ENCODE peak calls at places on chromosome 9, in ten cellular contexts. L is RKO; B is trophoblast cell; C is stomach; O is dermis blood vessel endothelial cell; R is head of caudate nucleus; H is activated CD4-positive, alpha-beta T cell treated with anti-CD3 and anti-CD28 coated beads, Interleukin-2, amount 50 U/mL, for 1 hour; G is myocyte; N is T1000; U is activated T-cell treated with anti-CD3 and anti-CD28 coated beads, Interleukin-2, amount 50 U/mL, for 1 hour. M is an unnamed sample.
A peak's percentile ranks its signal among the peaks of the same experiment; 100 is the strongest.

GRCh38 chr9:121169094-121169601 is 32.5 kb downstream of the RAB14 start:
- DNase-seq in L (peak; percentile 61), B (no peak), C (no peak), O (peak; percentile 50), R (no peak), H (peak; percentile 11), G (peak; percentile 54), N (no peak), U (no peak), M (no peak)

GRCh38 chr9:1332161-1332560 is 282.0 kb downstream of the DMRT2 start:
- DNase-seq in L (peak; percentile 0), B (no peak), C (no peak), O (no peak), R (no peak), H (no peak), G (no peak), N (no peak), U (no peak), M (no peak)

GRCh38 chr9:128552153-128552743 is at the start of gene SPTAN1:
- DNase-seq in L (peak; percentile 97), B (peak; percentile 64), C (peak; percentile 89), O (peak; percentile 90), R (peak; percentile 86), H (peak; percentile 94), G (peak; percentile 89), N (peak; percentile 85), U (peak; percentile 95), M (peak; percentile 49)

GRCh38 chr9:35659340-35659739 is 1.2 kb downstream of the CCDC107 start:
- DNase-seq in L (peak; percentile 64), B (peak; percentile 28), C (no peak), O (peak; percentile 38), R (no peak), H (no peak), G (peak; percentile 75), N (peak; percentile 26), U (no peak), M (peak; percentile 79)

GRCh38 chr9:128275198-128276007 is at the start of gene GOLGA2:
- DNase-seq in L (peak; percentile 61), B (no peak), C (no peak), O (peak; percentile 70), R (no peak), H (no peak), G (peak; percentile 54), N (peak; percentile 58), U (no peak), M (peak; percentile 50)

GRCh38 chr9:86324308-86324707 is 29.9 kb downstream of the TUT7 start:
- DNase-seq in L (no peak), B (no peak), C (no peak), O (no peak), R (no peak), H (no peak), G (peak; percentile 32), N (no peak), U (no peak), M (no peak)

GRCh38 chr9:130267930-130268329 is 2.4 kb downstream of the HMCN2 start:
- DNase-seq in L (peak; percentile 34), B (peak; percentile 72), C (no peak), O (no peak), R (no peak), H (no peak), G (peak; percentile 40), N (no peak), U (no peak), M (no peak)

GRCh38 chr9:35142037-35142436 is 19.8 kb upstream of the UNC13B start:
- DNase-seq in L (no peak), B (no peak), C (no peak), O (no peak), R (no peak), H (no peak), G (no peak), N (no peak), U (no peak), M (no peak)

GRCh38 chr9:92438900-92439526 is 14.7 kb upstream of the OMD start:
- DNase-seq in L (peak; percentile 55), B (no peak), C (no peak), O (peak; percentile 44), R (no peak), H (no peak), G (peak; percentile 22), N (no peak), U (no peak), M (peak; percentile 24)

GRCh38 chr9:100990605-100991381 is 37.7 kb upstream of the PLPPR1 start:
- DNase-seq in L (no peak), B (no peak), C (no peak), O (no peak), R (no peak), H (no peak), G (no peak), N (no peak), U (no peak), M (no peak)

GRCh38 chr9:121698627-121699270 is 47.3 kb downstream of the DAB2IP start:
- DNase-seq in L (no peak), B (no peak), C (no peak), O (peak; percentile 47), R (no peak), H (no peak), G (no peak), N (no peak), U (no peak), M (no peak)

GRCh38 chr9:14346301-14346721 is 32.4 kb upstream of the NFIB start:
- DNase-seq in L (no peak), B (no peak), C (no peak), O (no peak), R (peak; percentile 36), H (no peak), G (no peak), N (no peak), U (no peak), M (no peak)

GRCh38 chr9:136940526-136941230 is 3.9 kb downstream of the FBXW5 start:
- DNase-seq in L (no peak), B (no peak), C (no peak), O (no peak), R (no peak), H (no peak), G (no peak), N (no peak), U (no peak), M (no peak)

GRCh38 chr9:134058716-134059115 is 9.1 kb downstream of the BRD3 start:
- DNase-seq in L (no peak), B (no peak), C (peak; percentile 24), O (peak; percentile 59), R (no peak), H (no peak), G (no peak), N (no peak), U (no peak), M (no peak)

GRCh38 chr9:131334568-131335105 is 45.1 kb downstream of the PLPP7 start:
- DNase-seq in L (peak; percentile 40), B (peak; percentile 30), C (no peak), O (no peak), R (no peak), H (no peak), G (peak; percentile 89), N (no peak), U (no peak), M (no peak)

GRCh38 chr9:5310851-5311250 is 6.3 kb upstream of the RLN2 start:
- DNase-seq in L (no peak), B (no peak), C (no peak), O (no peak), R (no peak), H (no peak), G (no peak), N (no peak), U (no peak), M (no peak)

GRCh38 chr9:107292811-107293554 is 9.9 kb downstream of the RAD23B start:
- DNase-seq in L (no peak), B (no peak), C (no peak), O (no peak), R (no peak), H (no peak), G (no peak), N (no peak), U (no peak), M (peak; percentile 38)

GRCh38 chr9:6667633-6668280 is 22.2 kb upstream of the GLDC start:
- DNase-seq in L (peak; percentile 53), B (no peak), C (no peak), O (peak; percentile 43), R (no peak), H (no peak), G (peak; percentile 44), N (no peak), U (no peak), M (peak; percentile 54)

GRCh38 chr9:87036482-87036881 is 89.2 kb upstream of the GAS1 start:
- DNase-seq in L (no peak), B (no peak), C (no peak), O (no peak), R (no peak), H (no peak), G (no peak), N (no peak), U (no peak), M (no peak)

GRCh38 chr9:77752566-77752965 is 104.4 kb upstream of the GNA14 start:
- DNase-seq in L (no peak), B (no peak), C (no peak), O (no peak), R (no peak), H (no peak), G (peak; percentile 34), N (no peak), U (no peak), M (peak; percentile 29)

GRCh38 chr9:98226968-98227367 is 28.5 kb downstream of the TBC1D2 start:
- DNase-seq in L (no peak), B (no peak), C (no peak), O (no peak), R (no peak), H (no peak), G (peak; percentile 88), N (no peak), U (no peak), M (no peak)

GRCh38 chr9:1732670-1733069 is 282.5 kb upstream of the SMARCA2 start:
- DNase-seq in L (peak; percentile 34), B (no peak), C (no peak), O (no peak), R (no peak), H (no peak), G (no peak), N (no peak), U (no peak), M (no peak)

GRCh38 chr9:84697494-84698114 is 28.1 kb downstream of the NTRK2 start:
- DNase-seq in L (peak; percentile 22), B (peak; percentile 66), C (peak; percentile 67), O (peak; percentile 61), R (peak; percentile 60), H (peak; percentile 26), G (peak; percentile 1), N (peak; percentile 36), U (peak; percentile 21), M (peak; percentile 35)

GRCh38 chr9:99373912-99374311 is 151.8 kb downstream of the SEC61B start:
- DNase-seq in L (no peak), B (no peak), C (no peak), O (no peak), R (no peak), H (no peak), G (peak; percentile 9), N (no peak), U (no peak), M (no peak)

GRCh38 chr9:4497855-4498254 is 7.6 kb downstream of the SLC1A1 start:
- DNase-seq in L (peak; percentile 54), B (no peak), C (no peak), O (peak; percentile 69), R (no peak), H (no peak), G (no peak), N (no peak), U (no peak), M (peak; percentile 80)